ENCODE peak calls at places on chromosomes 4 and X, in four cellular contexts. S is GM23248, Z is H1, U is tibial nerve. X is an unnamed sample.

GRCh38 chr4:128958194-128958593 is 135.1 kb downstream of the SCLT1 start:
- DNase-seq in S (no peak), Z (no peak), U (no peak), X (no peak)

GRCh38 chr4:36394352-36394903 is 113.0 kb downstream of the DTHD1 start:
- DNase-seq in S (no peak), Z (no peak), U (no peak), X (peak; percentile 55)

GRCh38 chrX:7372843-7373525 is 225.0 kb upstream of the PUDP start:
- DNase-seq in S (peak; percentile 78), Z (no peak), U (no peak), X (peak; percentile 76)

GRCh38 chr4:95535180-95535579 is 13.6 kb downstream of the UNC5C start:
- DNase-seq in S (no peak), Z (no peak), U (no peak), X (no peak)

GRCh38 chr4:185219551-185220344 is 10.3 kb downstream of the SNX25 start:
- DNase-seq in S (peak; percentile 79), Z (no peak), U (peak; percentile 38), X (no peak)

GRCh38 chr4:47471064-47471463 is 7.6 kb upstream of the COMMD8 start:
- DNase-seq in S (no peak), Z (no peak), U (no peak), X (no peak)

GRCh38 chrX:5236096-5236495 is 992.6 kb downstream of the NLGN4X start:
- DNase-seq in S (no peak), Z (no peak), U (no peak), X (no peak)

GRCh38 chrX:17633546-17633945 is 103.7 kb upstream of the SCML1 start:
- DNase-seq in S (no peak), Z (no peak), U (no peak), X (no peak)

GRCh38 chr4:6308890-6309643 is 39.4 kb downstream of the WFS1 start:
- DNase-seq in S (peak; percentile 22), Z (no peak), U (no peak), X (no peak)
- H3K4me3 ChIP-seq in S (peak overlapping the region; percentile 47), Z (no peak overlapping the region), U (peak overlapping the region; percentile 43), X (no peak overlapping the region)

DNA sequence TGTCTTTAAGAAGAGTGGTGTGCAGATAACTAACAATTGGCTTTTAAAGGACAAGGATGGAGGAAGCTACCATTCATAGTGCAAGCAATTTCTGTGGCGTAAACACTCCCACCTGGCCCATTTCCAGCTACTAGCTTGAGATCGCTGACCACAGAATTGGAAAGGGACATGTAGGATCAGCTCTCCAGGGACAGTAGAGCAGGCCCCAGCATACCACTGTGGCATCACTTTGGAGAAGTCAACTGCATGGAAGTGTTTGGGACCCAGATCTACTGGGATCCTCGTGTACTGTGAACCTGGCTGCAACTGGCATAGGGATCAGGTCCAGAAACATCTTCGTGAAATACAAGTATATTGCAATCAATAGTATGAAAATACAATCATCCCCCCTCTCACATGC is 515.0 kb downstream of the INPP4B start:
- DNase-seq in S (no peak), Z (no peak), U (peak; percentile 8), X (no peak)
- H3K4me3 ChIP-seq in S (no peak overlapping the region), Z (no peak overlapping the region), U (no peak overlapping the region), X (no peak overlapping the region)

GRCh38 chrX:154918060-154918483 is 31.9 kb downstream of the F8A1 start:
- DNase-seq in S (peak; percentile 75), Z (peak; percentile 7), U (peak; percentile 47), X (peak; percentile 68)
- H3K4me3 ChIP-seq in S (peak overlapping the region; percentile 61), Z (no peak overlapping the region), U (peak overlapping the region; percentile 10), X (no peak overlapping the region)

DNA sequence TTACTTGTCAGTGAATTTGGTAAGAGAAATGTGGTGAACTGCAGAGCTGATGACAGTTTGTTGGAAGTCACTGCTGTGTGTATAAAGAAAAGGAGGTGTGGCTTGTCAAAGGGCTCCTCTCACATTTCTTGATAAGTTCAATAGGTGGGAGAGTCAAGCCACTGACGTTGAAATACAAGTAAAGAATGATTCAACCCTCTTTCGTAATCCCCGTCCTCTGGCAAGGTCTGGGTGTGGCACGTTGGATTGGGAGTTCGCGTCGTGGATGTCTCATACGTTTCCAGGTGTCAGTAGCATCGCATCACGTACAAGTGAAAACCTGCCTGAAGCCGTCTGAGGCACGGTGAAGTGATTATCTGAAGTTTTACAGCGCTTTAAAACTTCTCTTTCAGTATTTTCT is 76.4 kb downstream of the EGF start:
- DNase-seq in S (peak; percentile 5), Z (no peak), U (no peak), X (peak; percentile 100)
- H3K4me3 ChIP-seq in S (no peak overlapping the region), Z (no peak overlapping the region), U (no peak overlapping the region), X (peak overlapping the region; percentile 25)

DNA sequence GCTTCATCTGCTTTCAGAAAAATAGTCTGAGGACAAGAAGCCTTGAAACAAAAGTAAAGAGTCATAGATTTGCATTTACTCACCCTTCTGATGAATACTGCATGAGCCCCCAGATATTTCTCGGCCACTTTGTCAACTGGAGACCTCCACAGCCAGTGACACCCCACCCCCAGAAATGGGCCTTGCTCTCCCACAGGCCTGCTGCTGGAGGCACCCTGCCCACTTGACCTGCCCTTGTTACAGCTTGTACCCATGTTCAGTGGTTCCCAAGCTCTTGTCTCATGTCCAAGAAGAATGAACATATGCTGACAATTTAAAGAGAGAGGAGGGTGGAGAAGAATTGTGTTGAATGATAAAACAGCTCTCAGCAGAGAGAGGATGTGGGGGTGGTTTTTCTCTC is 225.1 kb downstream of the DCAF12L2 start:
- DNase-seq in S (no peak), Z (no peak), U (no peak), X (no peak)
- H3K4me3 ChIP-seq in S (no peak overlapping the region), Z (no peak overlapping the region), U (no peak overlapping the region), X (no peak overlapping the region)

DNA sequence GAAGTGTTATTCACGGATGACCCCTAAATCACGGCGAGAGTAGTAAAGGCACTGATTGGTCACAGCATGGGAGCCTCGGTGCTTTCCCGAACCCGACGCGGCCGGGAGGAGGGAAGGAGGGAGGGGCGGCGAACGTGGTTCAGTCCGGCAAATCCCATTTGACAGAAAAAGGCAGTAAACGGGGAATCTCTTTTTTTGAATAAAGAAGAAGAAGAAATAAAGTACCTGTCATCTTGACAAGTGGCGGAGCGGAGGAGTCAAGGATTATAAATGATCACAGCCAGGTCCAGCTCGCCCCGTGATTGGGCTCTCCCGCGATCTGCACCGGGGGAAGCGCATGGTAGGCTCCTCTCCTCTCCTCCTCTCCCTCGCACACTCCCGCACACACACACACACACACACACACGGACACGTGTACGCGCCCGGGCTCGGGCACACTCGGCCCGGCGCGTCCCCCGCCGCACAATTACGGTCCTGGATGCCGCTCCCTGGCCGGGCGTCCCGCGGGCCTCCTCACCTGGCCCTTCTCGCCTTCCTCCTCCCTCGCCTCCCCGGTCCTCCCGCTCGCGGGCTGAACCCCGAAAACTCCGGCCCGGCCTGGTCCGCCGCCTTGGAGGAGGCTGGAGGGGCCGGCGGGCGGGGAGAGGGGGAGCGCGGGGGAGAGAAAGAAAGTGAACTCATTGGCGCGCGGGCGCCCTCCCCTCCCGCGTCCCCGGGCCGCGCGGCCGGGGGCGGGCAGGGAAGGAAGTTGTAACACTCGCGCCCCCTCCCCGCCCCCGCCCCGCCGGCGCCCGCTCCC is 99.2 kb upstream of the TENM3 start:
- DNase-seq in S (peak; percentile 27), Z (no peak), U (no peak), X (peak; percentile 69)
- H3K4me3 ChIP-seq in S (peak overlapping the region; percentile 66), Z (peak overlapping the region; percentile 82), U (peak overlapping the region; percentile 76), X (peak overlapping the region; percentile 61)